ENCODE peak calls at places on chromosomes 16 and 17, in five cellular contexts. R is neural progenitor cell, H is tibial nerve, I is tibial artery, B is upper lobe of right lung. L is an unnamed sample.

GRCh38 chr16:4263504-4264436 is 9.1 kb downstream of the TFAP4 start:
- DNase-seq in I (peak; percentile 74), R (peak; percentile 73), H (peak; percentile 85), B (peak; percentile 73), L (peak; percentile 31)

GRCh38 chr17:30975042-30975820 is 4.4 kb downstream of the RNF135 start:
- DNase-seq in I (no peak), R (no peak), H (no peak), B (no peak), L (no peak)

GRCh38 chr16:50302472-50303005 is 36.2 kb downstream of the ADCY7 start:
- DNase-seq in R (no peak), I (peak; percentile 15), B (peak; percentile 56), H (no peak), L (no peak)

GRCh38 chr17:73705594-73705993 is 61.3 kb upstream of the SDK2 start:
- DNase-seq in H (no peak), B (no peak), I (no peak), R (no peak), L (peak; percentile 70)

GRCh38 chr17:77957215-77957868 is 1.2 kb upstream of the TNRC6C start:
- DNase-seq in I (no peak), R (peak; percentile 33), H (peak; percentile 16), B (no peak), L (peak; percentile 30)

GRCh38 chr16:58422809-58423208 is 30.5 kb downstream of the GINS3 start:
- DNase-seq in R (no peak), I (no peak), H (no peak), B (no peak), L (no peak)

GRCh38 chr17:37673386-37673785 is 30.1 kb upstream of the DDX52 start:
- DNase-seq in R (no peak), B (no peak), H (no peak), I (no peak), L (no peak)

GRCh38 chr17:17152385-17152784 is 53.7 kb downstream of the PLD6 start:
- DNase-seq in H (peak; percentile 21), I (no peak), R (no peak), B (peak; percentile 73), L (peak; percentile 16)

GRCh38 chr16:72537684-72538083 is 365.7 kb upstream of the PMFBP1 start:
- DNase-seq in B (no peak), I (no peak), R (no peak), H (no peak), L (peak; percentile 17)

GRCh38 chr16:78794581-78795300 is 695.3 kb downstream of the WWOX start:
- DNase-seq in I (no peak), R (no peak), H (no peak), B (no peak), L (no peak)

GRCh38 chr16:83403751-83404150 is 404.0 kb upstream of the HSBP1 start:
- DNase-seq in H (no peak), R (no peak), B (no peak), I (no peak), L (no peak)

GRCh38 chr16:66930189-66930588 is 4.0 kb downstream of the CIAO2B start:
- DNase-seq in H (no peak), B (no peak), I (no peak), R (no peak), L (no peak)

GRCh38 chr17:77693776-77694175 is 264.7 kb upstream of the TNRC6C start:
- DNase-seq in I (no peak), B (peak; percentile 30), H (no peak), R (no peak), L (no peak)

GRCh38 chr16:57273359-57273758 is 11.1 kb downstream of the PLLP start:
- DNase-seq in H (no peak), I (no peak), R (peak; percentile 75), B (no peak), L (no peak)

GRCh38 chr16:86609115-86609514 is 30.8 kb downstream of the FOXL1 start:
- DNase-seq in R (no peak), B (no peak), H (no peak), I (no peak), L (peak; percentile 20)

GRCh38 chr17:39700148-39700987 is 504 bp downstream of the ERBB2 start:
- DNase-seq in I (no peak), H (no peak), B (no peak), R (peak; percentile 77), L (peak; percentile 12)

GRCh38 chr16:87045462-87046216 is 271.6 kb downstream of the C16orf95 start:
- DNase-seq in B (no peak), R (no peak), I (no peak), H (no peak), L (no peak)

GRCh38 chr17:78737332-78737731 is 44.7 kb downstream of the CYTH1 start:
- DNase-seq in B (no peak), I (no peak), H (no peak), R (no peak), L (peak; percentile 77)

GRCh38 chr16:67447508-67448076 is 16.7 kb downstream of the HSD11B2 start:
- DNase-seq in R (no peak), H (no peak), B (no peak), I (no peak), L (peak; percentile 72)

GRCh38 chr16:50458694-50459271 is 89.4 kb upstream of the NKD1 start:
- DNase-seq in H (no peak), B (peak; percentile 34), R (no peak), I (no peak), L (no peak)

GRCh38 chr16:85402910-85403692 is 210.0 kb upstream of the GSE1 start:
- DNase-seq in H (no peak), R (no peak), B (peak; percentile 63), I (no peak), L (peak; percentile 89)

GRCh38 chr17:76791053-76791980 is 53.4 kb downstream of the MFSD11 start:
- DNase-seq in R (no peak), B (no peak), H (no peak), I (no peak), L (peak; percentile 77)

GRCh38 chr17:81536299-81537290 is 8.4 kb downstream of the FSCN2 start:
- DNase-seq in H (no peak), I (no peak), B (no peak), R (peak; percentile 52), L (no peak)

GRCh38 chr16:55672471-55672870 is 16.7 kb downstream of the SLC6A2 start:
- DNase-seq in B (no peak), H (peak; percentile 28), I (no peak), R (no peak), L (no peak)

GRCh38 chr17:56831364-56832095 is 2.2 kb downstream of the C17orf67 start:
- DNase-seq in B (no peak), H (no peak), I (no peak), R (no peak), L (no peak)

GRCh38 chr17:81278831-81279230 is 16.3 kb downstream of the SLC38A10 start:
- DNase-seq in I (no peak), H (no peak), B (no peak), R (no peak), L (no peak)

GRCh38 chr17:42577140-42577531 is 393 bp downstream of the PSMC3IP start:
- DNase-seq in H (no peak), B (no peak), R (no peak), I (no peak), L (no peak)

GRCh38 chr17:75843577-75844529 is at the start of gene UNC13D:
- DNase-seq in R (no peak), B (no peak), H (no peak), I (no peak), L (no peak)

GRCh38 chr17:48593840-48594411 is 347 bp upstream of the HOXB5 start:
- DNase-seq in B (peak; percentile 84), R (peak; percentile 87), I (peak; percentile 47), H (peak; percentile 69), L (peak; percentile 93)

GRCh38 chr16:62014534-62014933 is 21.7 kb downstream of the CDH8 start:
- DNase-seq in H (no peak), R (no peak), I (no peak), B (no peak), L (no peak)

GRCh38 chr17:70276931-70277330 is 107.6 kb downstream of the KCNJ2 start:
- DNase-seq in R (no peak), H (no peak), I (no peak), B (no peak), L (no peak)

GRCh38 chr17:18377437-18378204 is at the start of gene EVPLL:
- DNase-seq in B (peak; percentile 94), H (peak; percentile 23), I (peak; percentile 49), R (no peak), L (no peak)
- H3K4me3 ChIP-seq in B (peak within 1 kb of the TSS; percentile 16), H (no peak within 1 kb of the TSS), I (no peak within 1 kb of the TSS), R (no peak within 1 kb of the TSS), L (no peak within 1 kb of the TSS)

GRCh38 chr16:9192746-9193145 is 101.3 kb downstream of the HAPSTR1 start:
- DNase-seq in R (no peak), H (no peak), I (no peak), B (no peak), L (no peak)
- H3K4me1 ChIP-seq in R (no peaks in the 10 kb centered on the region), H (no peaks in the 10 kb centered on the region), I (no peaks in the 10 kb centered on the region), B (no peaks in the 10 kb centered on the region), L (peaks cover 26% of the 10 kb centered on the region)

DNA sequence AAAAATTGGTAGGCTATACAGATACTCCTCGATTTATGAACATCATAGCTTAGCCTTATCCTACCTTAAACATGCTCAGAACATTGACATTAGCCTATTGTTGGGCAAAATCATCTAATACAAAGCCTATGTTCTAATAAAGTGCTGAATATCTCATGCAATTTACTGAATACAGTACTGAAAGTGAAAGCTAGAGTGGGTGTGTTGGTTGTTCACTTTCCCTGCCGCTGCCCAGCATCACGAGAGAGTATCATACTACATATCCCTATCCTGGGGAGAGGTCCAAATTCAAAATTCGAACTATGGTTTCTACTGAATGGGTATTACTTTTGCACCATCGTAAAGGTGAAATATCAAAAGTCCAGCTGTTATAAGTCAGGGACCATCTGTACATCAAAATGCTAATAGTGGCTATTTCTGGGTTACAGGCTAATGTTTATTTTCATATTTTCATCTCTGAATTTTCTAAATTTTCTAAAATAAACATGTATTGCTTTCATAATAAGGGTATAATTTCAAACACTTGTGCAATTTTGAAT is 54.5 kb downstream of the NACA2 start:
- DNase-seq in I (no peak), H (no peak), R (no peak), B (no peak), L (no peak)
- H3K4me3 ChIP-seq in I (no peak overlapping the region), H (no peak overlapping the region), R (no peak overlapping the region), B (peak overlapping the region; percentile 38), L (no peak overlapping the region)

DNA sequence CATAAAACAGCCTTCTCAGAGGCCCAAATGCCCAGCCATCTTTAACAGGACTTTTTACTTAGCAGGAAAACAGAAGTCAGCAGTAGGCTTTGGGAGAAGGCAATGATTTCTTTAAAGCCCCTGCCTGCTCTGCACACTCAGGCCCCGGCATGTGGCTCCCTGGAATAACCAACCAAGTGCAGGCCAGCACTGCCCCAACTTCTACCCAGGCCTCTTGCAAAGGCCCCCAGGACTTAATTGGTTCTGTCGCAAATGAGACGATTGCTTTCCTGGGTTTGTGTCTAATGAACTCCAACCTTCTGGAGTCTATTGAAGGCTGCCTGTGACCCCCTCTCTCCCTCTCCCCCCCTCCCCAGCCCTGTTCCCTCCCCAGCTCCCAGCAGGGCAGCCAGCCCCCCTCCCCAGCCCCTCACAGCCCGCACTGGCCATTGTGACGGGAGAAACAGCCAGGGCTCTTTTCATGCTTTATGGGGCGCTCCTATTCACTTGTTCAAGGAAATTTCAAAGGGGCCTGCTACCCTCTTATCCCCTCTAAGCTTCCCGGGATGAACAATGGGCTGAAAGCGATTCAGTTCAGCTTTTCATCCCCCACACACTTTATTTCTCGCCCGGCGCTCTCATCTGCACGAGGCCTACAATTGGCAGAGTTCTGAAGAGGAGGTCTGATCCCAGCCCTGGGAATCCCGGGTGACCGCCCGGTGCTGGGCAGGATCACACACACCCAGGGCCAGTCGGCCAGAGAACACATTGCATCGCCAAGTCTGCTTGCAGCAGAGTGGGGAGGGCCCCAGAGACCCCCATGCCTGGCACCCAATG is 15.5 kb downstream of the AXIN2 start:
- DNase-seq in R (peak; percentile 96), B (no peak), H (no peak), I (no peak), L (no peak)
- H3K4me1 ChIP-seq in R (peaks cover 68% of the 10 kb centered on the region), B (peaks cover 63% of the 10 kb centered on the region), H (no peaks in the 10 kb centered on the region), I (peaks cover 13% of the 10 kb centered on the region), L (no peaks in the 10 kb centered on the region)